ENCODE peak calls at places on chromosomes 4 and X, in seven cellular contexts. One of them, this sample, is unnamed.

GRCh38 chr4:133596459-133596858 is 447.4 kb downstream of the PCDH10 start:
- DNase-seq in HFFc6: no peak
- DNase-seq in CD8-positive, alpha-beta T cell: no peak
- DNase-seq in SW480: no peak
- DNase-seq in GM20000: no peak
- DNase-seq in iPS DF 6.9: no peak
- DNase-seq in activated CD4-positive, alpha-beta T cell treated with anti-CD3 and anti-CD28 coated beads, Interleukin-2, amount 10 ng/mL, durations not matched to agents 7 days and 5 days: no peak
- DNase-seq in this sample: no peak

GRCh38 chr4:153564630-153565525 is 98.7 kb downstream of the TMEM131L start:
- DNase-seq in activated CD4-positive, alpha-beta T cell treated with anti-CD3 and anti-CD28 coated beads, Interleukin-2, amount 10 ng/mL, durations not matched to agents 7 days and 5 days: no peak
- DNase-seq in HFFc6: peak; percentile 45
- DNase-seq in iPS DF 6.9: no peak
- DNase-seq in CD8-positive, alpha-beta T cell: no peak
- DNase-seq in SW480: peak; percentile 8
- DNase-seq in GM20000: no peak
- DNase-seq in this sample: peak; percentile 84

GRCh38 chr4:11428161-11428700 is 463 bp downstream of the HS3ST1 start:
- DNase-seq in CD8-positive, alpha-beta T cell: no peak
- DNase-seq in GM20000: no peak
- DNase-seq in HFFc6: no peak
- DNase-seq in activated CD4-positive, alpha-beta T cell treated with anti-CD3 and anti-CD28 coated beads, Interleukin-2, amount 10 ng/mL, durations not matched to agents 7 days and 5 days: no peak
- DNase-seq in SW480: peak; percentile 13
- DNase-seq in iPS DF 6.9: no peak
- DNase-seq in this sample: no peak

GRCh38 chr4:6584865-6585264 is 9.9 kb downstream of the MAN2B2 start:
- DNase-seq in CD8-positive, alpha-beta T cell: no peak
- DNase-seq in activated CD4-positive, alpha-beta T cell treated with anti-CD3 and anti-CD28 coated beads, Interleukin-2, amount 10 ng/mL, durations not matched to agents 7 days and 5 days: no peak
- DNase-seq in iPS DF 6.9: no peak
- DNase-seq in SW480: no peak
- DNase-seq in GM20000: no peak
- DNase-seq in HFFc6: no peak
- DNase-seq in this sample: no peak

GRCh38 chr4:90357117-90357710 is 230.0 kb downstream of the CCSER1 start:
- DNase-seq in iPS DF 6.9: peak; percentile 33
- DNase-seq in GM20000: peak; percentile 9
- DNase-seq in HFFc6: peak; percentile 1
- DNase-seq in CD8-positive, alpha-beta T cell: no peak
- DNase-seq in SW480: peak; percentile 66
- DNase-seq in activated CD4-positive, alpha-beta T cell treated with anti-CD3 and anti-CD28 coated beads, Interleukin-2, amount 10 ng/mL, durations not matched to agents 7 days and 5 days: no peak
- DNase-seq in this sample: no peak

GRCh38 chr4:10186228-10187214 is 69.9 kb upstream of the WDR1 start:
- DNase-seq in iPS DF 6.9: no peak
- DNase-seq in SW480: peak; percentile 17
- DNase-seq in HFFc6: peak; percentile 20
- DNase-seq in CD8-positive, alpha-beta T cell: no peak
- DNase-seq in activated CD4-positive, alpha-beta T cell treated with anti-CD3 and anti-CD28 coated beads, Interleukin-2, amount 10 ng/mL, durations not matched to agents 7 days and 5 days: no peak
- DNase-seq in GM20000: no peak
- DNase-seq in this sample: no peak

GRCh38 chr4:183011213-183011907 is 87.7 kb upstream of the WWC2 start:
- DNase-seq in CD8-positive, alpha-beta T cell: no peak
- DNase-seq in HFFc6: no peak
- DNase-seq in SW480: peak; percentile 42
- DNase-seq in iPS DF 6.9: no peak
- DNase-seq in GM20000: no peak
- DNase-seq in activated CD4-positive, alpha-beta T cell treated with anti-CD3 and anti-CD28 coated beads, Interleukin-2, amount 10 ng/mL, durations not matched to agents 7 days and 5 days: no peak
- DNase-seq in this sample: no peak

GRCh38 chrX:15674514-15674898 is 9.9 kb upstream of the CLTRN start:
- DNase-seq in SW480: peak; percentile 91
- DNase-seq in HFFc6: peak; percentile 85
- DNase-seq in GM20000: peak; percentile 79
- DNase-seq in activated CD4-positive, alpha-beta T cell treated with anti-CD3 and anti-CD28 coated beads, Interleukin-2, amount 10 ng/mL, durations not matched to agents 7 days and 5 days: peak; percentile 88
- DNase-seq in iPS DF 6.9: peak; percentile 55
- DNase-seq in CD8-positive, alpha-beta T cell: no peak
- DNase-seq in this sample: peak; percentile 96

GRCh38 chr4:100430441-100430840 is 87.4 kb downstream of the EMCN start:
- DNase-seq in GM20000: no peak
- DNase-seq in CD8-positive, alpha-beta T cell: no peak
- DNase-seq in HFFc6: no peak
- DNase-seq in iPS DF 6.9: no peak
- DNase-seq in SW480: no peak
- DNase-seq in activated CD4-positive, alpha-beta T cell treated with anti-CD3 and anti-CD28 coated beads, Interleukin-2, amount 10 ng/mL, durations not matched to agents 7 days and 5 days: no peak
- DNase-seq in this sample: no peak

GRCh38 chr4:119130365-119131065 is 5.1 kb upstream of the MYOZ2 start:
- DNase-seq in iPS DF 6.9: no peak
- DNase-seq in activated CD4-positive, alpha-beta T cell treated with anti-CD3 and anti-CD28 coated beads, Interleukin-2, amount 10 ng/mL, durations not matched to agents 7 days and 5 days: no peak
- DNase-seq in SW480: no peak
- DNase-seq in GM20000: no peak
- DNase-seq in HFFc6: no peak
- DNase-seq in CD8-positive, alpha-beta T cell: no peak
- DNase-seq in this sample: no peak

GRCh38 chr4:181443003-181443402 is 800.2 kb upstream of the TENM3 start:
- DNase-seq in GM20000: no peak
- DNase-seq in SW480: no peak
- DNase-seq in iPS DF 6.9: no peak
- DNase-seq in HFFc6: no peak
- DNase-seq in CD8-positive, alpha-beta T cell: no peak
- DNase-seq in activated CD4-positive, alpha-beta T cell treated with anti-CD3 and anti-CD28 coated beads, Interleukin-2, amount 10 ng/mL, durations not matched to agents 7 days and 5 days: no peak
- DNase-seq in this sample: no peak

GRCh38 chrX:16479206-16479869 is 170.6 kb upstream of the S100G start:
- DNase-seq in GM20000: no peak
- DNase-seq in iPS DF 6.9: no peak
- DNase-seq in HFFc6: peak; percentile 33
- DNase-seq in SW480: peak; percentile 30
- DNase-seq in CD8-positive, alpha-beta T cell: no peak
- DNase-seq in activated CD4-positive, alpha-beta T cell treated with anti-CD3 and anti-CD28 coated beads, Interleukin-2, amount 10 ng/mL, durations not matched to agents 7 days and 5 days: no peak
- DNase-seq in this sample: no peak

GRCh38 chr4:183335369-183335940 is 13.2 kb upstream of the CLDN24 start:
- DNase-seq in HFFc6: peak; percentile 92
- DNase-seq in activated CD4-positive, alpha-beta T cell treated with anti-CD3 and anti-CD28 coated beads, Interleukin-2, amount 10 ng/mL, durations not matched to agents 7 days and 5 days: no peak
- DNase-seq in iPS DF 6.9: no peak
- DNase-seq in GM20000: no peak
- DNase-seq in CD8-positive, alpha-beta T cell: no peak
- DNase-seq in SW480: peak; percentile 67
- DNase-seq in this sample: no peak

GRCh38 chr4:7032591-7032990 is 10.6 kb upstream of the TADA2B start:
- DNase-seq in CD8-positive, alpha-beta T cell: no peak
- DNase-seq in SW480: no peak
- DNase-seq in iPS DF 6.9: no peak
- DNase-seq in GM20000: no peak
- DNase-seq in activated CD4-positive, alpha-beta T cell treated with anti-CD3 and anti-CD28 coated beads, Interleukin-2, amount 10 ng/mL, durations not matched to agents 7 days and 5 days: no peak
- DNase-seq in HFFc6: no peak
- DNase-seq in this sample: no peak

GRCh38 chrX:3699841-3700381 is 13.5 kb downstream of the PRKX start:
- DNase-seq in SW480: no peak
- DNase-seq in activated CD4-positive, alpha-beta T cell treated with anti-CD3 and anti-CD28 coated beads, Interleukin-2, amount 10 ng/mL, durations not matched to agents 7 days and 5 days: peak; percentile 15
- DNase-seq in GM20000: no peak
- DNase-seq in CD8-positive, alpha-beta T cell: no peak
- DNase-seq in HFFc6: no peak
- DNase-seq in iPS DF 6.9: no peak
- DNase-seq in this sample: no peak

GRCh38 chrX:10008483-10009056 is 41.4 kb downstream of the CLDN34 start:
- DNase-seq in CD8-positive, alpha-beta T cell: no peak
- DNase-seq in HFFc6: peak; percentile 31
- DNase-seq in iPS DF 6.9: no peak
- DNase-seq in activated CD4-positive, alpha-beta T cell treated with anti-CD3 and anti-CD28 coated beads, Interleukin-2, amount 10 ng/mL, durations not matched to agents 7 days and 5 days: no peak
- DNase-seq in SW480: no peak
- DNase-seq in GM20000: no peak
- DNase-seq in this sample: no peak

GRCh38 chrX:36218801-36219200 is 299.3 kb downstream of the CFAP47 start:
- DNase-seq in activated CD4-positive, alpha-beta T cell treated with anti-CD3 and anti-CD28 coated beads, Interleukin-2, amount 10 ng/mL, durations not matched to agents 7 days and 5 days: no peak
- DNase-seq in iPS DF 6.9: no peak
- DNase-seq in HFFc6: no peak
- DNase-seq in SW480: no peak
- DNase-seq in GM20000: no peak
- DNase-seq in CD8-positive, alpha-beta T cell: no peak
- DNase-seq in this sample: no peak

GRCh38 chrX:133745361-133745760 is 240.0 kb downstream of the GPC3 start:
- DNase-seq in activated CD4-positive, alpha-beta T cell treated with anti-CD3 and anti-CD28 coated beads, Interleukin-2, amount 10 ng/mL, durations not matched to agents 7 days and 5 days: peak; percentile 17
- DNase-seq in CD8-positive, alpha-beta T cell: no peak
- DNase-seq in iPS DF 6.9: no peak
- DNase-seq in SW480: no peak
- DNase-seq in HFFc6: no peak
- DNase-seq in GM20000: no peak
- DNase-seq in this sample: no peak

GRCh38 chrX:125205084-125205917 is 114.4 kb upstream of the TEX13C start:
- DNase-seq in CD8-positive, alpha-beta T cell: no peak
- DNase-seq in GM20000: no peak
- DNase-seq in iPS DF 6.9: no peak
- DNase-seq in activated CD4-positive, alpha-beta T cell treated with anti-CD3 and anti-CD28 coated beads, Interleukin-2, amount 10 ng/mL, durations not matched to agents 7 days and 5 days: peak; percentile 25
- DNase-seq in HFFc6: no peak
- DNase-seq in SW480: no peak
- DNase-seq in this sample: peak; percentile 76